ENCODE peak calls at places on chromosomes 16 and 17, in six cellular contexts. W, C, S, R, N and I are unnamed samples. For H3K27me3, the result is how much of the 10 kb centered on the place peaks cover.

GRCh38 chr16:23835390-23836077 is at the start of gene PRKCB:
- DNase-seq in C (peak), W (peak), R (peak), N (peak), S (peak), I (peak)

GRCh38 chr17:77716289-77716929 is 242.1 kb upstream of the TNRC6C start:
- DNase-seq in S (no peak), C (no peak), N (no peak), R (no peak), W (no peak), I (no peak)

GRCh38 chr17:64115871-64116534 is 13.9 kb downstream of the ERN1 start:
- DNase-seq in S (no peak), R (no peak), W (no peak), N (no peak), C (peak), I (no peak)

GRCh38 chr17:71118039-71118438 is 948.7 kb downstream of the KCNJ2 start:
- DNase-seq in W (no peak), R (no peak), S (no peak), N (no peak), C (peak), I (no peak)

GRCh38 chr17:33642002-33642401 is 348.9 kb upstream of the ASIC2 start:
- DNase-seq in W (no peak), S (no peak), C (no peak), R (no peak), N (no peak), I (no peak)

GRCh38 chr17:59627269-59627668 is 7.6 kb downstream of the CLTC start:
- DNase-seq in R (no peak), C (no peak), S (no peak), N (no peak), W (no peak), I (no peak)

GRCh38 chr16:50611332-50611934 is 63.2 kb downstream of the NKD1 start:
- DNase-seq in S (no peak), R (no peak), C (no peak), W (no peak), N (no peak), I (no peak)

GRCh38 chr17:1639549-1639948 is 6.0 kb downstream of the SCARF1 start:
- DNase-seq in R (no peak), W (no peak), C (no peak), S (peak), N (no peak), I (no peak)

DNA sequence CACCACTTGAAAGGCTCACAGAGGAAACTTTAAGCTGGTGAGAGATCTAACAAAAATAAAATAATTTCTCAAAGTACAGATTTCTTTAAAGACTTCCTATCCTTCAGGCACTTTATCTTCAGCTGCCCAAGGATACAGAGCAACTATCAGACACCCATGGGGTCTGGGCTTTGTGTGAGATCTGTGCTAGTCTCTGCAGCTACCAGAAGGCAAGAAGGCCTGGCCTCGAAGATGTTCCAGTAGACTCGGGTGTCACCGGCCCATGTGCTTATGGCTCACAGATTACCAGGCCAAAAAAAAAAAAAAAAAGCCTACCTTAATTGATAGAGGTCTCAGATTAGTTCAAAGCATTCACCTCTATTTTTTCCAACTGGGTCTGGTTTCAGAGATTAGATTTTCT is 207.6 kb upstream of the FOXF1 start:
- DNase-seq in W (no peak), C (no peak), S (no peak), N (no peak), R (no peak), I (no peak)
- H3K27me3 ChIP-seq in W (under half), C (under half), S (under half), N (half or more), R (half or more), I (under half)

GRCh38 chr16:70579248-70579647 is 55.6 kb downstream of the SF3B3 start:
- DNase-seq in S (no peak), C (no peak), W (no peak), R (no peak), N (no peak), I (no peak)
- H3K27ac ChIP-seq in S (no peak), C (no peak), W (no peak), R (no peak), N (peak), I (no peak)

GRCh38 chr16:30185683-30186421 is 2.5 kb downstream of the CORO1A start:
- DNase-seq in N (no peak), S (peak), C (peak), R (no peak), W (peak), I (peak)

GRCh38 chr16:30186782-30187555 is 3.6 kb downstream of the CORO1A start:
- DNase-seq in W (peak), C (peak), N (peak), S (peak), R (peak), I (peak)

GRCh38 chr16:30186444-30186781 is 3.0 kb downstream of the CORO1A start:
- DNase-seq in N (no peak), C (no peak), R (no peak), W (no peak), S (peak), I (peak)

GRCh38 chr16:30187971-30188561 is 4.7 kb downstream of the CORO1A start:
- DNase-seq in R (peak), N (no peak), S (peak), C (peak), W (peak), I (peak)

DNA sequence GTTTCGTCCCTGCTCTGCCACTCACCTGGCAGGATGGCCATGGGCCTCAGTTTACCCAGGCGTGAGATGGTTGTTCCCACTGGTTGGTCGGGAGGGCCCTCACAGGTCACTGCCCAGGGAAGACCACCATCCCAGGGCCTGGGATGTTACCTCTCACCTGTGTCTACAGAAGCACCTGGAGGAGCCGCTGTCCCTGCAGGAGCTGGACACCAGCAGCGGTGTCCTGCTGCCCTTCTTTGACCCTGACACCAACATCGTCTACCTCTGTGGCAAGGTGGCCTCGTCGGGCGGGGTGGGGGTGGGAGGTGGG is 4.1 kb downstream of the CORO1A start:
- DNase-seq in N (no peak), W (no peak), C (no peak), R (no peak), S (no peak), I (peak)
- H3K4me3 ChIP-seq in N (no peak), W (no peak), C (no peak), R (no peak), S (no peak), I (no peak)

GRCh38 chr17:40775945-40776344 is 3.9 kb upstream of the KRT26 start:
- DNase-seq in R (no peak), C (no peak), N (no peak), W (no peak), S (no peak), I (no peak)
- H3K27me3 ChIP-seq in R (under half), C (under half), N (under half), W (under half), S (under half), I (under half)

GRCh38 chr17:74031314-74032080 is 172.0 kb upstream of the RPL38 start:
- DNase-seq in C (no peak), R (no peak), S (no peak), W (no peak), N (no peak), I (no peak)
- H3K27ac ChIP-seq in C (no peak), R (no peak), S (no peak), W (no peak), N (no peak), I (no peak)

DNA sequence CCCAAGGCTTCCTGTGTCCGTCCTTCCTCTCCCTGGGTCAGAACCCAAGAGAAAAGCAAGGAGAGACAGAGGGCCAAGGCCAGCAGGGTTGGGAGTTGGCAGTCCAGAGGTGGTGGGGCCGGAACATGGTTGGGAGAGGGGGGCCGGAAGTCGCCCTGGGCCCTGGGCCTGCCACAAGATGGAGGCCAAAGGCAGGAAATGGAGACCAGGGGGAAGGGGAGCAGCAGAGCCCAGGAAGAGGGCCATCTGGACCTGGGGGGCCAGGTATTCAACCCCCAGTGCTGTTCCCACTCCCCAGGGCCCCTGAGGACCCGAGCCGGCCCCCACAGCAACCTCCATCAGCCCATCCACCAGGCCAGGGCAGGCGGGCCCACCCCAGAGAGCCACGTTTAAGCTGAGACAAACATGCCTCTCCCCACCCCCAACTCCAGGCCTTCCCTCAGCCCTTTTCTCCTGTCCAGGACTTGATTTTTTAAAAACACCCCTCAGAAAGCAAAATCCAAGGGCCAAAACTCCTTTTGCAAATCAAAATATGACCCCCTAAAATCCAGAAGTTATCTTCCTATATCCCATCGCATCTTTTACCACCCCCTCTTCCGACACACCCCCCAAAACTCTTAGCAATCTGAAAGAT is 4.4 kb upstream of the BCL6B start:
- DNase-seq in C (no peak), W (peak), R (no peak), S (no peak), N (peak), I (no peak)
- H3K4me3 ChIP-seq in C (no peak), W (peak), R (peak), S (peak), N (peak), I (no peak)

DNA sequence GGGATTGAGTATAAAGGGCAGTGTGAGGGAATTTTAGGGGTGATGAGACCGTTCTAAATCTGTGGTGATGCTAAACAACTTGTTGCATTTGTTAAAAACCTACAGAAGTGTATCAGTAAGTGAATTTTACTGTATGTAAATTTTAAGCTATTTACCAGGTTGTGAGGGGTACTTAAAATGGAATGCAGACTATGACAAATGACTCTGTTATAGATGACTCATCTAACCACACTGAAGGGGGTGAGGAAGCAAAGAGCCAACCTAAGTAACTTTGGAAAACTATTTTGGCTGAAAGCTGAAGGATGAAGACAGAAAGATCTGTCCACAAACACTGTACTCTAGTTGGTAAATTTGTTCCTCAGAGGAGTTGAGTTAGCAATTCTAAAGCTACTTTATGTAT is 5.3 kb upstream of the MKS1 start:
- DNase-seq in N (no peak), W (no peak), S (no peak), C (no peak), R (no peak), I (no peak)
- H3K27me3 ChIP-seq in N (under half), W (under half), S (under half), C (under half), R (under half), I (under half)

GRCh38 chr16:53769787-53770186 is 65.8 kb downstream of the FTO start:
- DNase-seq in C (no peak), S (no peak), N (no peak), W (no peak), R (no peak), I (no peak)

GRCh38 chr16:53768593-53768992 is 64.6 kb downstream of the FTO start:
- DNase-seq in W (no peak), S (no peak), R (no peak), N (no peak), C (no peak), I (no peak)

GRCh38 chr16:53770641-53771040 is 66.7 kb downstream of the FTO start:
- DNase-seq in C (no peak), W (no peak), N (no peak), S (no peak), R (no peak), I (no peak)

GRCh38 chr16:53768167-53768566 is 64.2 kb downstream of the FTO start:
- DNase-seq in S (no peak), R (no peak), W (no peak), C (no peak), N (no peak), I (no peak)

GRCh38 chr16:53769185-53769584 is 65.2 kb downstream of the FTO start:
- DNase-seq in R (no peak), C (no peak), S (no peak), N (no peak), W (no peak), I (no peak)
- H3K27ac ChIP-seq in R (peak), C (no peak), S (peak), N (no peak), W (no peak), I (peak)

DNA sequence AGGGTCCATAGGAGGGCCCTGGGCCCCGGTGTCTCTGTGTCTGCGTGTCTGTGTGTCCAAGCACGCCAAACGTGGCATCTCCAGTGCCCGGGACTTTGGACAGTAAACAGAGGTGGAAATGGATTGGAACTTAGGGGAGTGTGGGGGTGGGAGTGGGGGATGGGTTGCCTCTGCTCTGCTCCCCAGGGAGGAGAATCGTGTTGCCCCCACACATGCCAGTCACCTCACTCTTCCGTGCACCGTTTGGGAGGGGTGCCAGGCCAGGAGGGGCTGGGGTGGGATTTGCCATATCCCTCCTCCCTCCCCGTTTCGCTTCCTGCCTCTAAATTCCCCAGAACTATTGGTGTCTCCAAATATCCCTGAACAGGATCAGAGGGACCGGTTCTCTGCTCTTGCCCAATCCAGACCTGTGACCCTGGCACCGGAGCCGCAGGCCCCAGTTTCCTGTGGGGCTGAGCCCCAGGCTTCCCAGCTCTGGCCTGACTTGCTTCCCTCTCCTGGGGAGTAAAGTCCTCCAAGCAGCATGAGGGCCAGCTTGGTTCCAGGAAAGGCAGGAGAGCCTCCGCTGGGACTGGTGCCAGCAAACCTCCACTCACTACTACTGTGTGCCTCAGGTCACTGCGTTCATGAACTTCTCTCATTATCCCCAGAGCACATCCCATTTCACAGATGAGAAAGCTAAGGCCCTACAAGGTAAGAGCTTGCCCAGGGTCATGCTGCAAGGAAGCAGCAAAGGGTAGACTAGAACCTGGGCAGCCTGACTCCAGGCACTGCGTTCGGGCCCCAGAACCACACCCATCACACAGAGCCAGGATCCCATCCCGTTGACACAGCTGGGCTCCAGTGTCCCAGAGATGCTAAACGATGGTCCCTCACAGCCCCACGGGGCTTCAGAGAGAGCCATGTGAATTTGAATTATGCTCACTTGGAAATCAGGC is at the start of gene ASGR1:
- DNase-seq in R (no peak), N (no peak), S (no peak), C (no peak), W (peak), I (no peak)
- H3K4me3 ChIP-seq in R (no peak), N (no peak), S (peak), C (no peak), W (no peak), I (no peak)